ENCODE peak calls at places on chromosomes 12 and 14, in four cellular contexts. T is HCT116, L is GM12878, U is K562. V is an unnamed sample.

GRCh38 chr12:53113307-53113706 is 10.0 kb downstream of the SOAT2 start:
- DNase-seq in T (no peak), L (no peak), U (no peak), V (no peak)

GRCh38 chr12:23854598-23854997 is 94.9 kb downstream of the SOX5 start:
- DNase-seq in L (no peak), U (no peak), T (no peak), V (no peak)

GRCh38 chr14:52948039-52948438 is 2.8 kb downstream of the FERMT2 start:
- DNase-seq in U (no peak), T (no peak), L (no peak), V (peak; percentile 89)

GRCh38 chr12:18753481-18754117 is 15.7 kb downstream of the CAPZA3 start:
- DNase-seq in T (no peak), U (no peak), L (no peak), V (no peak)

GRCh38 chr14:36408388-36408787 is 88.0 kb upstream of the MBIP start:
- DNase-seq in L (no peak), T (no peak), U (no peak), V (no peak)

GRCh38 chr12:104215638-104216297 is at the start of gene TXNRD1:
- DNase-seq in U (peak; percentile 90), L (peak; percentile 19), T (peak; percentile 56), V (peak; percentile 30)

GRCh38 chr12:82507656-82508055 is 149.3 kb downstream of the METTL25 start:
- DNase-seq in U (no peak), T (no peak), L (no peak), V (no peak)

GRCh38 chr14:100898465-100898864 is 5.1 kb downstream of the RTL1 start:
- DNase-seq in L (no peak), T (no peak), U (no peak), V (no peak)

GRCh38 chr12:15829949-15830348 is 40.8 kb upstream of the EPS8 start:
- DNase-seq in T (no peak), U (no peak), L (no peak), V (no peak)

GRCh38 chr12:57476162-57476992 is 3.3 kb downstream of the ARHGAP9 start:
- DNase-seq in U (no peak), L (no peak), T (no peak), V (no peak)

GRCh38 chr12:102992297-102992696 is 34.8 kb downstream of the ASCL1 start:
- DNase-seq in U (no peak), T (no peak), L (peak; percentile 45), V (peak; percentile 25)

GRCh38 chr12:74791365-74791764 is 253.7 kb downstream of the ATXN7L3B start:
- DNase-seq in T (no peak), U (no peak), L (no peak), V (no peak)

GRCh38 chr12:74483057-74483456 is 54.6 kb upstream of the ATXN7L3B start:
- DNase-seq in L (no peak), T (no peak), U (no peak), V (no peak)

GRCh38 chr12:68406134-68406576 is 74.0 kb upstream of the MDM1 start:
- DNase-seq in T (no peak), L (no peak), U (peak; percentile 30), V (peak; percentile 10)

GRCh38 chr14:52342849-52343606 is 28.9 kb downstream of the PTGER2 start:
- DNase-seq in T (no peak), U (no peak), L (no peak), V (no peak)

GRCh38 chr14:105890474-105891220 is 364.3 kb downstream of the TMEM121 start:
- DNase-seq in T (no peak), U (no peak), L (no peak), V (no peak)

GRCh38 chr12:121400332-121401139 is 618 bp downstream of the RNF34 start:
- DNase-seq in T (peak; percentile 22), U (peak; percentile 54), L (peak; percentile 56), V (peak; percentile 43)

GRCh38 chr12:65536876-65537661 is 258.6 kb downstream of the MSRB3 start:
- DNase-seq in L (no peak), T (peak; percentile 100), U (no peak), V (no peak)

GRCh38 chr14:53615254-53615653 is 341.4 kb downstream of the BMP4 start:
- DNase-seq in T (no peak), U (no peak), L (no peak), V (peak; percentile 80)

GRCh38 chr12:123938679-123939480 is 33.8 kb downstream of the CCDC92 start:
- DNase-seq in L (no peak), T (no peak), U (peak; percentile 32), V (no peak)

GRCh38 chr12:82650627-82651337 is 35.9 kb upstream of the TMTC2 start:
- DNase-seq in L (peak; percentile 38), T (peak; percentile 99), U (peak; percentile 11), V (peak; percentile 74)

GRCh38 chr12:49543914-49544815 is 5.3 kb downstream of the KCNH3 start:
- DNase-seq in T (no peak), L (no peak), U (no peak), V (no peak)

GRCh38 chr12:132445884-132446471 is 44.0 kb upstream of the FBRSL1 start:
- DNase-seq in L (no peak), U (peak; percentile 98), T (peak; percentile 93), V (no peak)

GRCh38 chr12:120651821-120652220 is 11.4 kb downstream of the CABP1 start:
- DNase-seq in T (no peak), U (no peak), L (no peak), V (no peak)

GRCh38 chr12:19273482-19274330 is 144.2 kb downstream of the PLEKHA5 start:
- DNase-seq in T (peak; percentile 82), L (no peak), U (peak; percentile 55), V (peak; percentile 56)

GRCh38 chr12:269216-269615 is 6.6 kb upstream of the SLC6A13 start:
- DNase-seq in T (no peak), L (no peak), U (no peak), V (no peak)

GRCh38 chr12:108587826-108588225 is 10.1 kb downstream of the TMEM119 start:
- DNase-seq in U (no peak), L (no peak), T (no peak), V (no peak)

GRCh38 chr12:104295954-104296353 is 7.6 kb upstream of the EID3 start:
- DNase-seq in U (no peak), T (no peak), L (no peak), V (no peak)

GRCh38 chr12:19191563-19191962 is 62.0 kb downstream of the PLEKHA5 start:
- DNase-seq in T (no peak), L (no peak), U (no peak), V (no peak)

GRCh38 chr14:61575751-61576150 is 119.6 kb upstream of the HIF1A start:
- DNase-seq in T (no peak), U (no peak), L (no peak), V (no peak)

DNA sequence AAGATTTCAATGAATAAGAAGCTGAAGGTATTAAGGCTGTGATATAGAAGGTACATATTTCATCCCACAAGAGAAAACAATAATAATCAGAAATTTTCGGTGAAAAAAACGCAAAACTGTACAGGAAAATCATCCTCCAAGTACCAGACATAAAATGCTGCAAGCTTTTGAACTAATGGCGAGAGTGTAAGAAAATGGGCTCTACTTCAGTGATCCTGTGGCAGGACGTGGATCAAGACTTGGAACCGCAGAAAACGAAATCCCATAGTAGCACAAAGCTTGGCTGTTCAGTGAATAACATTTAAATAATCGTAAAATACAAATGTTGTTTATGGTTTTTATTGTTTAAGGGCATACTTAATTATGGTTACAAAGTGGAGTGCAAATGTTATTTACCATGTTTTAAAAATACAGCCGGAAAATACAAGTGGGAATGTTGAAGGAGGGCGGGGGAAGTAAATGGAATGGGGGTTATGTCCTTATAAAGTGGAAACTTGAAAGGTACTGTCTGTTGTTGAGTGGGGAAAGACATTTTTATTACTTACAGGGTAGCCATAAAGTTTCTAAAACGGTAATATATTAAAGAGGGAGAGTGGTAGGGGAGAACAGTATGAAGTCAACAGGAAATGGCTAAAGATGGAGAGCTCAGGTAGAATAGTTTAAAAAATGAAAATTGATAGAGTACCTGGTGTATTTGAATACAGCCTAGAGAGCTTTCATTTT is 1.1 kb downstream of the SMIM10L1 start:
- DNase-seq in L (no peak), U (no peak), T (no peak), V (peak; percentile 6)
- TF ChIP-seq ZBTB33 in L (no peak), U (no peak), T (no peak), V (no peak)

GRCh38 chr14:88129306-88130056 is 124.5 kb downstream of the GPR65 start:
- DNase-seq in U (no peak), T (no peak), L (no peak), V (no peak)
- TF ChIP-seq SRF in U (no peak), T (no peak), L (no peak), V (no peak)

GRCh38 chr14:74456684-74457083 is 30.7 kb upstream of the SYNDIG1L start:
- DNase-seq in U (no peak), L (no peak), T (no peak), V (no peak)
- TF ChIP-seq ZBTB33 in U (no peak), L (no peak), T (no peak), V (no peak)

GRCh38 chr12:47892819-47893218 is 12.0 kb downstream of the VDR start:
- DNase-seq in U (no peak), L (no peak), T (no peak), V (no peak)
- TF ChIP-seq SRF in U (no peak), L (no peak), T (no peak), V (no peak)